ENCODE peak calls at places on chromosome 3, in eight cellular contexts. A, L, B, P, J, Q, I and V are unnamed samples.

GRCh38 chr3:146537603-146538002 is 6.8 kb downstream of the PLSCR1 start:
- DNase-seq in A (no peak), L (peak), B (no peak), P (no peak), J (no peak), Q (no peak), I (no peak), V (no peak)

GRCh38 chr3:170007031-170007663 is 30.6 kb upstream of the GPR160 start:
- DNase-seq in A (no peak), L (peak), B (peak), P (no peak), J (peak), Q (peak), I (peak), V (no peak)

GRCh38 chr3:122745365-122746021 is 48.1 kb downstream of the HSPBAP1 start:
- DNase-seq in A (no peak), L (peak), B (no peak), P (no peak), J (peak), Q (no peak), I (peak), V (no peak)

GRCh38 chr3:85054579-85054978 is 95.8 kb downstream of the CADM2 start:
- DNase-seq in A (no peak), L (no peak), B (no peak), P (no peak), J (no peak), Q (no peak), I (no peak), V (no peak)

GRCh38 chr3:45499529-45499928 is 95.0 kb upstream of the LIMD1 start:
- DNase-seq in A (no peak), L (peak), B (no peak), P (no peak), J (peak), Q (peak), I (peak), V (no peak)

GRCh38 chr3:17231537-17232261 is 346.9 kb downstream of the PLCL2 start:
- DNase-seq in A (no peak), L (no peak), B (no peak), P (no peak), J (no peak), Q (no peak), I (no peak), V (no peak)

GRCh38 chr3:46845860-46846623 is 17.2 kb downstream of the MYL3 start:
- DNase-seq in A (peak), L (peak), B (peak), P (peak), J (peak), Q (no peak), I (peak), V (peak)

GRCh38 chr3:153399636-153400035 is 237.6 kb downstream of the RAP2B start:
- DNase-seq in A (no peak), L (no peak), B (peak), P (no peak), J (no peak), Q (no peak), I (no peak), V (no peak)

GRCh38 chr3:13513913-13514517 is 33.9 kb downstream of the HDAC11 start:
- DNase-seq in A (no peak), L (no peak), B (no peak), P (no peak), J (no peak), Q (no peak), I (no peak), V (no peak)

DNA sequence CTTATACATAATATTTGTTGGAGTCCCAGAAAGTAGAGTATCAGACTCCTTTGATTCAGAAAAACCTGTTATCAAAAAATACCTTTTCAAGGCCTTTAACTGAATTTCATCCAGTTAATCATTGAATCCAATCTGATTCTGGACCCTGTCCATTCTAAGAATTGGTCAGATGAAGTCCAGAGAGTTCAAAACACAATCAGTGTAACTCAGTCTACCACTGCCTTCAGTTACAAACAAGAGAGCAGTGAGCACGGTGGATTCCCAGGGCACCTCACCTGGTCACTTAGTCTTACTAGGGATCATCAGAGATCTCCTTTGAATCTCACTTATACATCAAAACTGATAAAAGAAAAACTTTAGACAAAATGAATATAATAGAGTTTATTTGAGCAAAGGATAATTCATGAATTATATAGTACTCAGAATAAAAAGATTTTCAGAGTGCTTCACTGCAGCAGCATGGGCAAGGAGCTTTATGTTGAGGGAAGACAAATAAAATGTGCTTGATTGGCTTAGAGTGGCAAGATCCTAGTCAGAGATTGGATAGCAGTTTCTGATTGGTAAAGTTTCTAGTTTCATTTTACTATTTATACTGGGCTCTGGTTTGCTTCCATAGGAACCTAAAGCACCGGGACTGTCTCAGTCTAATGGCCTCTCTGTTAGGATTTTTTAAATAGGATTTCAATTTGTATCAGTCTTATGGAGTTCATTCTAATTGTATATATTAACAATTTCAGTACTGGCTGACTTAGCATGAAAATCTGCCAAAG is 474.9 kb upstream of the GOLIM4 start:
- DNase-seq in A (no peak), L (no peak), B (no peak), P (no peak), J (no peak), Q (no peak), I (peak), V (no peak)
- TF ChIP-seq CTCF in A (no peak), L (no peak), B (no peak), P (no peak), J (no peak), Q (no peak), I (no peak), V (no peak)

GRCh38 chr3:70539908-70540307 is 227.5 kb upstream of the MDFIC2 start:
- DNase-seq in A (peak), L (no peak), B (no peak), P (no peak), J (no peak), Q (no peak), I (no peak), V (no peak)
- TF ChIP-seq CTCF in A (peak), L (peak), B (peak), P (no peak), J (peak), Q (peak), I (no peak), V (no peak)

DNA sequence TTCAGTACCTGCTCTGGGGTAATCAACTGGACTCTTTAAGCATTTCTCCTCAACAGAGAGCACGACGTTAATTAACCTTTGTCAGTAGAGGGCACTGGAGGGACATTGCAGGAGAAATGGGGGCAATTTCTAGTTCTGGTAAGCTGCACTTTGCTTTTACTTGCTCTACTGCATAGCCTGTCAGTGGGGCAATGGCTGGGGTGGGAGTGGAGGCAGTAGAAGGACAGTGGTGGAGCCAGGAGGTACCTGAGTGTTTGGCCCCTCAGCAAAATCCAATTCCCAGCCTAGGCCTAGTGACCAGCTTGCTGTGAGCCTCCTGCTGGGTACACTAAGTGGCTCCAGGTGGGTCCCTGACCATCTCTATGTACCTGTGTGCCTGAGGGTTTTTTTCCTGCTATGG is 18.3 kb upstream of the MED12L start:
- DNase-seq in A (peak), L (peak), B (no peak), P (no peak), J (no peak), Q (no peak), I (no peak), V (no peak)
- TF ChIP-seq CTCF in A (peak), L (peak), B (peak), P (no peak), J (no peak), Q (peak), I (peak), V (no peak)

GRCh38 chr3:164812042-164812441 is 266.3 kb downstream of the SI start:
- DNase-seq in A (no peak), L (no peak), B (no peak), P (no peak), J (no peak), Q (no peak), I (no peak), V (no peak)

DNA sequence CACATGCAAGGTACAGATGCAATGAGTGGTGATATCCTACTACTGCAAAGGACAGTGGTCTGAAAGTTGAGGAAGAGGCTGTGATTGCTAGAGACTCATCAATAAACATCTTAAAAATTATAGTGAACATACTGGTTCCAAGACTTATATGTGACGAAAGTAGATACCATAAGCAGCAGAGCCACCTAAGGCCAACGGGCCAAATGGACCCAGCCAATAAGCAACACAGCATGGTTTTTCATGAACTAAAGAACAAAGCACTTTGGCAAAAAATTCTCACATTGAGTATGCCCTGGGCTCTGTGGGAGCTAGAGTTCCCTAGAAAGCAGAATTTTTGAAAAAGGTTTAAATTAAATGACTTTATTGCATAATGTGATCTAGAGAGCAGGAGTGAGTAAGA is 272.1 kb downstream of the SI start:
- DNase-seq in A (no peak), L (no peak), B (no peak), P (no peak), J (no peak), Q (no peak), I (no peak), V (no peak)
- TF ChIP-seq CTCF in A (no peak), L (no peak), B (no peak), P (no peak), J (no peak), Q (no peak), I (no peak), V (no peak)

GRCh38 chr3:168622795-168623194 is 527.1 kb upstream of the GOLIM4 start:
- DNase-seq in A (no peak), L (no peak), B (no peak), P (no peak), J (no peak), Q (no peak), I (no peak), V (no peak)

GRCh38 chr3:168618827-168619226 is 523.1 kb upstream of the GOLIM4 start:
- DNase-seq in A (no peak), L (no peak), B (no peak), P (no peak), J (no peak), Q (no peak), I (no peak), V (no peak)

GRCh38 chr3:168624195-168624594 is 528.5 kb upstream of the GOLIM4 start:
- DNase-seq in A (no peak), L (no peak), B (no peak), P (no peak), J (no peak), Q (no peak), I (no peak), V (no peak)

GRCh38 chr3:168616901-168617300 is 521.2 kb upstream of the GOLIM4 start:
- DNase-seq in A (no peak), L (no peak), B (no peak), P (no peak), J (no peak), Q (no peak), I (no peak), V (no peak)

GRCh38 chr3:168620854-168621253 is 525.1 kb upstream of the GOLIM4 start:
- DNase-seq in A (peak), L (peak), B (no peak), P (peak), J (peak), Q (no peak), I (no peak), V (no peak)
- TF ChIP-seq CTCF in A (peak), L (peak), B (peak), P (peak), J (peak), Q (peak), I (peak), V (no peak)